ENCODE peak calls at places on chromosomes 7 and 10, in seven cellular contexts. J is germinal center, I is HCT116, C is anterior cingulate cortex, N is NCI-H524 treated with DMSO at 0.1 percent for 48 hours, V is A172, P is NCI-H146. B is an unnamed sample.

GRCh38 chr10:44619975-44620374 is 235.1 kb upstream of the CXCL12 start:
- DNase-seq in P (no peak), V (no peak), C (no peak), I (no peak), N (no peak), J (no peak), B (no peak)

GRCh38 chr7:45646207-45646821 is 72.1 kb downstream of the ADCY1 start:
- DNase-seq in V (no peak), C (no peak), J (no peak), N (no peak), I (no peak), P (no peak), B (no peak)

GRCh38 chr7:26471676-26472075 is 180.0 kb downstream of the SNX10 start:
- DNase-seq in N (no peak), I (no peak), J (no peak), P (no peak), V (no peak), C (no peak), B (no peak)

GRCh38 chr10:78038105-78038504 is 4.4 kb downstream of the RPS24 start:
- DNase-seq in I (no peak), C (no peak), N (no peak), P (no peak), V (no peak), J (no peak), B (no peak)

GRCh38 chr10:86349474-86349873 is 17.1 kb downstream of the GRID1 start:
- DNase-seq in P (peak; percentile 59), J (peak; percentile 34), C (no peak), N (no peak), V (no peak), I (peak; percentile 28), B (no peak)

GRCh38 chr10:102918817-102919236 is 733 bp downstream of the CNNM2 start:
- DNase-seq in C (no peak), P (peak; percentile 51), I (no peak), V (no peak), N (no peak), J (peak; percentile 27), B (no peak)

GRCh38 chr10:13095094-13095493 is 4.9 kb upstream of the OPTN start:
- DNase-seq in C (no peak), I (no peak), J (no peak), N (no peak), V (peak; percentile 38), P (no peak), B (no peak)

GRCh38 chr10:29386347-29386999 is 97.6 kb downstream of the LYZL1 start:
- DNase-seq in V (peak; percentile 40), I (no peak), N (no peak), P (peak; percentile 57), J (peak; percentile 11), C (no peak), B (no peak)